ENCODE peak calls at places on chromosomes 12 and 14, in six cellular contexts. One of them, this sample, is unnamed.

GRCh38 chr12:46357438-46358324 is 14.9 kb downstream of the SLC38A2 start:
- DNase-seq in PC-3: peak; percentile 39
- DNase-seq in fibroblast of lung: peak; percentile 91
- DNase-seq in esophagus muscularis mucosa: no peak
- DNase-seq in RWPE1: peak; percentile 38
- DNase-seq in ovary: no peak
- DNase-seq in this sample: peak; percentile 49

GRCh38 chr14:32469388-32470160 is 140.5 kb downstream of the AKAP6 start:
- DNase-seq in PC-3: peak; percentile 67
- DNase-seq in RWPE1: peak; percentile 20
- DNase-seq in esophagus muscularis mucosa: no peak
- DNase-seq in ovary: no peak
- DNase-seq in fibroblast of lung: peak; percentile 82
- DNase-seq in this sample: no peak

GRCh38 chr14:91413547-91414474 is 3.8 kb downstream of the CCDC88C start:
- DNase-seq in PC-3: no peak
- DNase-seq in ovary: no peak
- DNase-seq in RWPE1: peak; percentile 39
- DNase-seq in fibroblast of lung: no peak
- DNase-seq in esophagus muscularis mucosa: no peak
- DNase-seq in this sample: no peak

GRCh38 chr12:98594050-98594853 is 766 bp downstream of the SLC25A3 start:
- DNase-seq in esophagus muscularis mucosa: no peak
- DNase-seq in PC-3: peak; percentile 14
- DNase-seq in fibroblast of lung: peak; percentile 38
- DNase-seq in ovary: no peak
- DNase-seq in RWPE1: no peak
- DNase-seq in this sample: no peak

GRCh38 chr12:31324116-31324844 is 1.7 kb downstream of the SINHCAF start:
- DNase-seq in ovary: peak; percentile 79
- DNase-seq in fibroblast of lung: peak; percentile 79
- DNase-seq in RWPE1: peak; percentile 72
- DNase-seq in PC-3: peak; percentile 65
- DNase-seq in esophagus muscularis mucosa: peak; percentile 93
- DNase-seq in this sample: peak; percentile 55

GRCh38 chr12:92363295-92364146 is 217.9 kb upstream of the BTG1 start:
- DNase-seq in RWPE1: no peak
- DNase-seq in fibroblast of lung: peak; percentile 15
- DNase-seq in esophagus muscularis mucosa: no peak
- DNase-seq in PC-3: no peak
- DNase-seq in ovary: peak; percentile 30
- DNase-seq in this sample: peak; percentile 7

GRCh38 chr14:50967104-50967503 is 22.8 kb upstream of the PYGL start:
- DNase-seq in PC-3: no peak
- DNase-seq in ovary: no peak
- DNase-seq in esophagus muscularis mucosa: no peak
- DNase-seq in RWPE1: no peak
- DNase-seq in fibroblast of lung: no peak
- DNase-seq in this sample: no peak

GRCh38 chr14:90409209-90409730 is 12.4 kb downstream of the CALM1 start:
- DNase-seq in ovary: peak; percentile 44
- DNase-seq in esophagus muscularis mucosa: peak; percentile 92
- DNase-seq in RWPE1: peak; percentile 57
- DNase-seq in fibroblast of lung: peak; percentile 96
- DNase-seq in PC-3: peak; percentile 96
- DNase-seq in this sample: peak; percentile 98

GRCh38 chr12:64387201-64387816 is 3.2 kb downstream of the C12orf56 start:
- DNase-seq in RWPE1: no peak
- DNase-seq in PC-3: peak; percentile 80
- DNase-seq in ovary: no peak
- DNase-seq in fibroblast of lung: no peak
- DNase-seq in esophagus muscularis mucosa: no peak
- DNase-seq in this sample: no peak

GRCh38 chr14:57390037-57390805 is at the start of gene NAA30:
- DNase-seq in ovary: peak; percentile 92
- DNase-seq in RWPE1: peak; percentile 88
- DNase-seq in esophagus muscularis mucosa: peak; percentile 97
- DNase-seq in PC-3: peak; percentile 100
- DNase-seq in fibroblast of lung: peak; percentile 94
- DNase-seq in this sample: peak; percentile 93

GRCh38 chr14:100428727-100429126 is 105.6 kb downstream of the SLC25A47 start:
- DNase-seq in fibroblast of lung: peak; percentile 47
- DNase-seq in PC-3: no peak
- DNase-seq in RWPE1: no peak
- DNase-seq in esophagus muscularis mucosa: no peak
- DNase-seq in ovary: no peak
- DNase-seq in this sample: peak; percentile 75

GRCh38 chr12:48542300-48542928 is 17.0 kb downstream of the OR8S1 start:
- DNase-seq in fibroblast of lung: peak; percentile 27
- DNase-seq in ovary: no peak
- DNase-seq in RWPE1: peak; percentile 36
- DNase-seq in esophagus muscularis mucosa: no peak
- DNase-seq in PC-3: peak; percentile 63
- DNase-seq in this sample: peak; percentile 6

GRCh38 chr12:55720894-55721444 is 776 bp downstream of the RDH5 start:
- DNase-seq in RWPE1: peak; percentile 65
- DNase-seq in PC-3: peak; percentile 98
- DNase-seq in fibroblast of lung: peak; percentile 93
- DNase-seq in esophagus muscularis mucosa: no peak
- DNase-seq in ovary: no peak
- DNase-seq in this sample: peak; percentile 76

GRCh38 chr12:79936670-79937069 is 1.8 kb upstream of the PPP1R12A start:
- DNase-seq in fibroblast of lung: no peak
- DNase-seq in PC-3: no peak
- DNase-seq in esophagus muscularis mucosa: no peak
- DNase-seq in RWPE1: no peak
- DNase-seq in ovary: no peak
- DNase-seq in this sample: no peak

GRCh38 chr12:47396902-47397663 is 308.7 kb downstream of the RPAP3 start:
- DNase-seq in RWPE1: no peak
- DNase-seq in PC-3: no peak
- DNase-seq in fibroblast of lung: no peak
- DNase-seq in ovary: no peak
- DNase-seq in esophagus muscularis mucosa: no peak
- DNase-seq in this sample: no peak

GRCh38 chr14:70714055-70714550 is 72.4 kb downstream of the TTC9 start:
- DNase-seq in PC-3: peak; percentile 73
- DNase-seq in fibroblast of lung: peak; percentile 62
- DNase-seq in ovary: no peak
- DNase-seq in RWPE1: peak; percentile 39
- DNase-seq in esophagus muscularis mucosa: no peak
- DNase-seq in this sample: peak; percentile 14

GRCh38 chr12:51218607-51219161 is 822 bp upstream of the POU6F1 start:
- DNase-seq in RWPE1: no peak
- DNase-seq in ovary: no peak
- DNase-seq in esophagus muscularis mucosa: no peak
- DNase-seq in PC-3: no peak
- DNase-seq in fibroblast of lung: no peak
- DNase-seq in this sample: peak; percentile 0

GRCh38 chr14:65502676-65503124 is 90.2 kb downstream of the FUT8 start:
- DNase-seq in PC-3: peak; percentile 91
- DNase-seq in RWPE1: peak; percentile 34
- DNase-seq in esophagus muscularis mucosa: no peak
- DNase-seq in fibroblast of lung: peak; percentile 52
- DNase-seq in ovary: no peak
- DNase-seq in this sample: peak; percentile 70

GRCh38 chr14:80211143-80212024 is at the start of gene DIO2:
- DNase-seq in RWPE1: peak; percentile 5
- DNase-seq in fibroblast of lung: peak; percentile 20
- DNase-seq in PC-3: no peak
- DNase-seq in ovary: no peak
- DNase-seq in esophagus muscularis mucosa: no peak
- DNase-seq in this sample: no peak
- H3K27ac ChIP-seq in RWPE1: no peak within 1 kb of the TSS
- H3K27ac ChIP-seq in fibroblast of lung: no peak within 1 kb of the TSS
- H3K27ac ChIP-seq in PC-3: no peak within 1 kb of the TSS
- H3K27ac ChIP-seq in ovary: no peak within 1 kb of the TSS
- H3K27ac ChIP-seq in esophagus muscularis mucosa: no peak within 1 kb of the TSS
- H3K27ac ChIP-seq in this sample: no peak within 1 kb of the TSS

GRCh38 chr12:57235012-57235727 is 5.7 kb downstream of the SHMT2 start:
- DNase-seq in RWPE1: no peak
- DNase-seq in fibroblast of lung: peak; percentile 84
- DNase-seq in ovary: no peak
- DNase-seq in PC-3: no peak
- DNase-seq in esophagus muscularis mucosa: no peak
- DNase-seq in this sample: peak; percentile 67
- TF ChIP-seq CTCF in RWPE1: no peak
- TF ChIP-seq CTCF in fibroblast of lung: peak; percentile 27
- TF ChIP-seq CTCF in ovary: no peak
- TF ChIP-seq CTCF in PC-3: no peak
- TF ChIP-seq CTCF in esophagus muscularis mucosa: no peak
- TF ChIP-seq CTCF in this sample: peak; percentile 34

GRCh38 chr12:108694812-108695278 is 36.5 kb downstream of the CORO1C start:
- DNase-seq in PC-3: peak; percentile 69
- DNase-seq in RWPE1: no peak
- DNase-seq in ovary: no peak
- DNase-seq in fibroblast of lung: no peak
- DNase-seq in esophagus muscularis mucosa: no peak
- DNase-seq in this sample: peak; percentile 61

GRCh38 chr12:108691154-108691994 is 39.9 kb downstream of the CORO1C start:
- DNase-seq in fibroblast of lung: peak; percentile 99
- DNase-seq in PC-3: peak; percentile 100
- DNase-seq in esophagus muscularis mucosa: peak; percentile 99
- DNase-seq in RWPE1: peak; percentile 92
- DNase-seq in ovary: peak; percentile 93
- DNase-seq in this sample: peak; percentile 100

GRCh38 chr12:108691995-108692808 is 39.1 kb downstream of the CORO1C start:
- DNase-seq in ovary: peak; percentile 50
- DNase-seq in PC-3: no peak
- DNase-seq in fibroblast of lung: no peak
- DNase-seq in RWPE1: no peak
- DNase-seq in esophagus muscularis mucosa: no peak
- DNase-seq in this sample: no peak

GRCh38 chr12:108693186-108693585 is 38.1 kb downstream of the CORO1C start:
- DNase-seq in ovary: no peak
- DNase-seq in esophagus muscularis mucosa: peak; percentile 8
- DNase-seq in PC-3: no peak
- DNase-seq in fibroblast of lung: no peak
- DNase-seq in RWPE1: no peak
- DNase-seq in this sample: no peak

GRCh38 chr12:108693781-108694180 is 37.5 kb downstream of the CORO1C start:
- DNase-seq in esophagus muscularis mucosa: peak; percentile 68
- DNase-seq in fibroblast of lung: no peak
- DNase-seq in ovary: no peak
- DNase-seq in PC-3: no peak
- DNase-seq in RWPE1: no peak
- DNase-seq in this sample: no peak
- H3K27ac ChIP-seq in esophagus muscularis mucosa: peak overlapping the region; percentile 95
- H3K27ac ChIP-seq in fibroblast of lung: peak overlapping the region; percentile 97
- H3K27ac ChIP-seq in ovary: peak overlapping the region; percentile 79
- H3K27ac ChIP-seq in PC-3: peak overlapping the region; percentile 89
- H3K27ac ChIP-seq in RWPE1: peak overlapping the region; percentile 67
- H3K27ac ChIP-seq in this sample: peak overlapping the region; percentile 98

GRCh38 chr14:104370256-104370870 is 209.2 kb upstream of the C14orf180 start:
- DNase-seq in fibroblast of lung: no peak
- DNase-seq in RWPE1: peak; percentile 23
- DNase-seq in PC-3: peak; percentile 53
- DNase-seq in esophagus muscularis mucosa: no peak
- DNase-seq in ovary: no peak
- DNase-seq in this sample: no peak
- TF ChIP-seq CTCF in fibroblast of lung: no peak
- TF ChIP-seq CTCF in RWPE1: no peak
- TF ChIP-seq CTCF in PC-3: peak; percentile 67
- TF ChIP-seq CTCF in esophagus muscularis mucosa: no peak
- TF ChIP-seq CTCF in ovary: peak; percentile 36
- TF ChIP-seq CTCF in this sample: peak; percentile 17

This sample was measured in brain microvascular endothelial cell.